ENCODE peak calls at places on chromosomes 1 and 21, in seven cellular contexts. One of them, this sample, is unnamed.

GRCh38 chr1:14522331-14523241 is 75.9 kb upstream of the KAZN start:
- DNase-seq in MCF 10A: peak; percentile 79
- DNase-seq in PC-3: peak; percentile 86
- DNase-seq in fibroblast of pulmonary artery: peak; percentile 89
- DNase-seq in uterus: peak; percentile 69
- DNase-seq in CD8-positive, alpha-beta T cell: no peak
- DNase-seq in glutamatergic neuron: no peak
- DNase-seq in this sample: peak; percentile 95

GRCh38 chr21:45335761-45336534 is 48.3 kb upstream of the POFUT2 start:
- DNase-seq in glutamatergic neuron: no peak
- DNase-seq in fibroblast of pulmonary artery: no peak
- DNase-seq in CD8-positive, alpha-beta T cell: no peak
- DNase-seq in uterus: no peak
- DNase-seq in PC-3: no peak
- DNase-seq in MCF 10A: no peak
- DNase-seq in this sample: no peak

GRCh38 chr1:54767526-54767925 is 3.2 kb upstream of the PARS2 start:
- DNase-seq in glutamatergic neuron: no peak
- DNase-seq in uterus: no peak
- DNase-seq in CD8-positive, alpha-beta T cell: no peak
- DNase-seq in MCF 10A: no peak
- DNase-seq in fibroblast of pulmonary artery: no peak
- DNase-seq in PC-3: no peak
- DNase-seq in this sample: no peak

GRCh38 chr1:45775794-45776193 is 25.3 kb upstream of the IPP start:
- DNase-seq in fibroblast of pulmonary artery: no peak
- DNase-seq in PC-3: no peak
- DNase-seq in CD8-positive, alpha-beta T cell: no peak
- DNase-seq in glutamatergic neuron: no peak
- DNase-seq in uterus: no peak
- DNase-seq in MCF 10A: no peak
- DNase-seq in this sample: no peak

GRCh38 chr1:8427986-8428385 is 110.1 kb downstream of the SLC45A1 start:
- DNase-seq in MCF 10A: no peak
- DNase-seq in fibroblast of pulmonary artery: no peak
- DNase-seq in glutamatergic neuron: no peak
- DNase-seq in uterus: no peak
- DNase-seq in CD8-positive, alpha-beta T cell: no peak
- DNase-seq in PC-3: no peak
- DNase-seq in this sample: no peak

GRCh38 chr1:47997289-47998200 is at the start of gene TRABD2B:
- DNase-seq in glutamatergic neuron: peak; percentile 88
- DNase-seq in MCF 10A: peak; percentile 74
- DNase-seq in CD8-positive, alpha-beta T cell: peak; percentile 39
- DNase-seq in fibroblast of pulmonary artery: peak; percentile 69
- DNase-seq in PC-3: peak; percentile 84
- DNase-seq in uterus: peak; percentile 81
- DNase-seq in this sample: peak; percentile 79

GRCh38 chr1:24285231-24285630 is 33.9 kb upstream of the GRHL3 start:
- DNase-seq in CD8-positive, alpha-beta T cell: no peak
- DNase-seq in PC-3: no peak
- DNase-seq in fibroblast of pulmonary artery: no peak
- DNase-seq in uterus: no peak
- DNase-seq in MCF 10A: peak; percentile 68
- DNase-seq in glutamatergic neuron: no peak
- DNase-seq in this sample: no peak

GRCh38 chr1:204989266-204990058 is 53.5 kb upstream of the CNTN2 start:
- DNase-seq in CD8-positive, alpha-beta T cell: peak; percentile 10
- DNase-seq in fibroblast of pulmonary artery: peak; percentile 76
- DNase-seq in MCF 10A: peak; percentile 91
- DNase-seq in glutamatergic neuron: peak; percentile 87
- DNase-seq in PC-3: peak; percentile 94
- DNase-seq in uterus: peak; percentile 71
- DNase-seq in this sample: peak; percentile 78

GRCh38 chr1:13723810-13724209 is 23.8 kb downstream of the PRDM2 start:
- DNase-seq in PC-3: no peak
- DNase-seq in MCF 10A: peak; percentile 88
- DNase-seq in CD8-positive, alpha-beta T cell: no peak
- DNase-seq in glutamatergic neuron: no peak
- DNase-seq in uterus: no peak
- DNase-seq in fibroblast of pulmonary artery: peak; percentile 75
- DNase-seq in this sample: peak; percentile 62

GRCh38 chr1:181149326-181150000 is 61.0 kb downstream of the IER5 start:
- DNase-seq in uterus: no peak
- DNase-seq in CD8-positive, alpha-beta T cell: peak; percentile 59
- DNase-seq in MCF 10A: no peak
- DNase-seq in fibroblast of pulmonary artery: no peak
- DNase-seq in glutamatergic neuron: no peak
- DNase-seq in PC-3: no peak
- DNase-seq in this sample: no peak

GRCh38 chr21:44883250-44883649 is 9.8 kb upstream of the PTTG1IP start:
- DNase-seq in CD8-positive, alpha-beta T cell: no peak
- DNase-seq in MCF 10A: no peak
- DNase-seq in glutamatergic neuron: peak; percentile 6
- DNase-seq in PC-3: no peak
- DNase-seq in fibroblast of pulmonary artery: no peak
- DNase-seq in uterus: no peak
- DNase-seq in this sample: no peak

GRCh38 chr1:53616511-53616910 is 122.5 kb downstream of the GLIS1 start:
- DNase-seq in CD8-positive, alpha-beta T cell: no peak
- DNase-seq in PC-3: no peak
- DNase-seq in MCF 10A: no peak
- DNase-seq in fibroblast of pulmonary artery: no peak
- DNase-seq in uterus: no peak
- DNase-seq in glutamatergic neuron: no peak
- DNase-seq in this sample: no peak

GRCh38 chr1:9084883-9085282 is 15.4 kb upstream of the SLC2A5 start:
- DNase-seq in CD8-positive, alpha-beta T cell: no peak
- DNase-seq in uterus: no peak
- DNase-seq in glutamatergic neuron: no peak
- DNase-seq in MCF 10A: peak; percentile 50
- DNase-seq in fibroblast of pulmonary artery: no peak
- DNase-seq in PC-3: peak; percentile 18
- DNase-seq in this sample: peak; percentile 44

GRCh38 chr1:59880001-59880400 is 46.6 kb downstream of the CYP2J2 start:
- DNase-seq in PC-3: no peak
- DNase-seq in uterus: no peak
- DNase-seq in glutamatergic neuron: no peak
- DNase-seq in fibroblast of pulmonary artery: peak; percentile 71
- DNase-seq in MCF 10A: no peak
- DNase-seq in CD8-positive, alpha-beta T cell: no peak
- DNase-seq in this sample: peak; percentile 36

GRCh38 chr1:111516008-111516535 is 12.6 kb upstream of the ADORA3 start:
- DNase-seq in fibroblast of pulmonary artery: peak; percentile 89
- DNase-seq in uterus: peak; percentile 61
- DNase-seq in PC-3: no peak
- DNase-seq in MCF 10A: no peak
- DNase-seq in CD8-positive, alpha-beta T cell: no peak
- DNase-seq in glutamatergic neuron: no peak
- DNase-seq in this sample: peak; percentile 77

GRCh38 chr1:5563861-5564577 is 428.2 kb downstream of the NPHP4 start:
- DNase-seq in PC-3: no peak
- DNase-seq in glutamatergic neuron: no peak
- DNase-seq in CD8-positive, alpha-beta T cell: no peak
- DNase-seq in MCF 10A: no peak
- DNase-seq in fibroblast of pulmonary artery: no peak
- DNase-seq in uterus: no peak
- DNase-seq in this sample: no peak

GRCh38 chr1:59833991-59834390 is 19.2 kb downstream of the HOOK1 start:
- DNase-seq in glutamatergic neuron: no peak
- DNase-seq in uterus: no peak
- DNase-seq in CD8-positive, alpha-beta T cell: no peak
- DNase-seq in fibroblast of pulmonary artery: no peak
- DNase-seq in PC-3: no peak
- DNase-seq in MCF 10A: peak; percentile 71
- DNase-seq in this sample: no peak

GRCh38 chr1:61056674-61057439 is 25.5 kb upstream of the NFIA start:
- DNase-seq in CD8-positive, alpha-beta T cell: no peak
- DNase-seq in uterus: peak; percentile 60
- DNase-seq in fibroblast of pulmonary artery: peak; percentile 69
- DNase-seq in MCF 10A: peak; percentile 63
- DNase-seq in glutamatergic neuron: peak; percentile 40
- DNase-seq in PC-3: peak; percentile 65
- DNase-seq in this sample: peak; percentile 72

GRCh38 chr1:184143449-184143848 is 91.9 kb downstream of the TSEN15 start:
- DNase-seq in CD8-positive, alpha-beta T cell: no peak
- DNase-seq in MCF 10A: no peak
- DNase-seq in glutamatergic neuron: no peak
- DNase-seq in fibroblast of pulmonary artery: peak; percentile 43
- DNase-seq in PC-3: no peak
- DNase-seq in uterus: no peak
- DNase-seq in this sample: peak; percentile 48
- TF ChIP-seq CTCF in CD8-positive, alpha-beta T cell: no peak
- TF ChIP-seq CTCF in MCF 10A: no peak
- TF ChIP-seq CTCF in glutamatergic neuron: no peak
- TF ChIP-seq CTCF in fibroblast of pulmonary artery: no peak
- TF ChIP-seq CTCF in PC-3: peak; percentile 20
- TF ChIP-seq CTCF in uterus: no peak
- TF ChIP-seq CTCF in this sample: no peak

DNA sequence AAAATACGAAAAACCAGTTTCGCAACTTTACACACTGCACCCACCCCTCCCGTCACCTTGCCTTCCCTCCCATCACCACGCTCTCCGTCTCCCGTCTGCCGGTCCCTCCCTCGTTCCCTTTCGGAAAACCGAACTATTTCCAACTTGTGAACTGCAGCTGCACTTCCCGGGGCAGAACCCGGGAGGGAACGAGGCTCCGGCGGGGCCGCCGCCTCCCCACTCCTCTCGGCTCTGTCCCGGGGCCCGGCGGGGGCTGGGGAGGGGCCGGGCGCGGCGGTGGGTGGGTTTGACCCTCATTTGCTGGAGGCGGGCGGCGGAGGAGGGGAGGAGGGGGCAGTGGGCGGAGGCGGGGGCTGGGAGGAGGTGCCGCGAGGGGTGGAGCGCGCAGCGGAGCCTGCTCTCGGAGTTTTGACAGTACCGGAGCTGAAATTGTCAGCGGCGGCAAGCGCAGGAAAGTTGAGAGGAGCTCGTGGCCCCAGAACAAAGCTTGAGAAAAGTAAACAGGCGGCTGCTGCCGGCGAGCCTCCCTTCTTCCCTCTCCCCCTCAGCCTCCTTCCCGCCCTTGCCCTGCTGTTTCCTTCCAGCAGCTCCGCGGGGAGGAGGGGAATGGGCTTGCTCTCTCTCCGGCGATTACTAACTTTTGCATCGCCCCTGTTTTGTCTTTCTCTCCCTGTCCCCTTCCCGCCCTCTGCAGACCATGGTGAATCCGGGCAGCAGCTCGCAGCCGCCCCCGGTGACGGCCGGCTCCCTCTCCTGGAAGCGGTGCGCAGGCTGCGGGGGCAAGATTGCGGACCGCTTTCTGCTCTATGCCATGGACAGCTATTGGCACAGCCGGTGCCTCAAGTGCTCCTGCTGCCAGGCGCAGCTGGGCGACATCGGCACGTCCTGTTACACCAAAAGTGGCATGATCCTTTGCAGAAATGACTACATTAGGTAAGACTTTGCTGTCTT is 2.9 kb downstream of the LMO4 start:
- DNase-seq in uterus: peak; percentile 79
- DNase-seq in PC-3: peak; percentile 92
- DNase-seq in glutamatergic neuron: peak; percentile 70
- DNase-seq in MCF 10A: peak; percentile 79
- DNase-seq in fibroblast of pulmonary artery: peak; percentile 69
- DNase-seq in CD8-positive, alpha-beta T cell: peak; percentile 72
- DNase-seq in this sample: peak; percentile 65
- TF ChIP-seq CTCF in uterus: no peak
- TF ChIP-seq CTCF in PC-3: peak; percentile 36
- TF ChIP-seq CTCF in glutamatergic neuron: no peak
- TF ChIP-seq CTCF in MCF 10A: no peak
- TF ChIP-seq CTCF in fibroblast of pulmonary artery: peak; percentile 21
- TF ChIP-seq CTCF in CD8-positive, alpha-beta T cell: no peak
- TF ChIP-seq CTCF in this sample: peak; percentile 42

GRCh38 chr1:81470250-81470649 is 330.5 kb upstream of the ADGRL2 start:
- DNase-seq in glutamatergic neuron: no peak
- DNase-seq in CD8-positive, alpha-beta T cell: no peak
- DNase-seq in PC-3: no peak
- DNase-seq in uterus: no peak
- DNase-seq in fibroblast of pulmonary artery: no peak
- DNase-seq in MCF 10A: no peak
- DNase-seq in this sample: no peak

GRCh38 chr1:81472387-81472786 is 328.3 kb upstream of the ADGRL2 start:
- DNase-seq in PC-3: no peak
- DNase-seq in fibroblast of pulmonary artery: no peak
- DNase-seq in glutamatergic neuron: no peak
- DNase-seq in MCF 10A: no peak
- DNase-seq in CD8-positive, alpha-beta T cell: no peak
- DNase-seq in uterus: no peak
- DNase-seq in this sample: no peak

GRCh38 chr1:81466970-81467369 is 333.8 kb upstream of the ADGRL2 start:
- DNase-seq in uterus: no peak
- DNase-seq in MCF 10A: no peak
- DNase-seq in CD8-positive, alpha-beta T cell: no peak
- DNase-seq in fibroblast of pulmonary artery: no peak
- DNase-seq in glutamatergic neuron: no peak
- DNase-seq in PC-3: no peak
- DNase-seq in this sample: no peak

GRCh38 chr1:81467433-81467832 is 333.3 kb upstream of the ADGRL2 start:
- DNase-seq in glutamatergic neuron: no peak
- DNase-seq in fibroblast of pulmonary artery: no peak
- DNase-seq in uterus: no peak
- DNase-seq in CD8-positive, alpha-beta T cell: no peak
- DNase-seq in MCF 10A: no peak
- DNase-seq in PC-3: no peak
- DNase-seq in this sample: no peak

DNA sequence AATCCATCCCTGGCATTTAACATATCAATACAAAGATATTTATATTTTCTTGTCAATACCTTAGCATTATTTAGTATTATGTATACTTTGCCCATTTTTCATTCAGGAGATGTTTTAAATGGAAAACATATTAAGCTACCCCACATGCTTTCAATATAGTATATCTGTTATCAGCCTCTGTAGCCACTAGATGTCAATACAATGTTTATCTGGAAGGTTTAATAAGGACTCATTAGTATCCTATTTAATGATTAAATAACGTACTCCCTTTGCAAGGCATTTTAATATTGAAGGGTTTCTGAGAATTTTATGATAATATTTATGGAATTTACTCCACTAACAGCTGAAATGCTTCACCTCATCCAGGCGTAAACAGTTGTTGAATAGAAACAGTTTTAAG is 329.5 kb upstream of the ADGRL2 start:
- DNase-seq in uterus: no peak
- DNase-seq in CD8-positive, alpha-beta T cell: no peak
- DNase-seq in MCF 10A: no peak
- DNase-seq in PC-3: no peak
- DNase-seq in fibroblast of pulmonary artery: no peak
- DNase-seq in glutamatergic neuron: no peak
- DNase-seq in this sample: no peak
- TF ChIP-seq CTCF in uterus: no peak
- TF ChIP-seq CTCF in CD8-positive, alpha-beta T cell: no peak
- TF ChIP-seq CTCF in MCF 10A: no peak
- TF ChIP-seq CTCF in PC-3: peak; percentile 34
- TF ChIP-seq CTCF in fibroblast of pulmonary artery: no peak
- TF ChIP-seq CTCF in glutamatergic neuron: no peak
- TF ChIP-seq CTCF in this sample: no peak

DNA sequence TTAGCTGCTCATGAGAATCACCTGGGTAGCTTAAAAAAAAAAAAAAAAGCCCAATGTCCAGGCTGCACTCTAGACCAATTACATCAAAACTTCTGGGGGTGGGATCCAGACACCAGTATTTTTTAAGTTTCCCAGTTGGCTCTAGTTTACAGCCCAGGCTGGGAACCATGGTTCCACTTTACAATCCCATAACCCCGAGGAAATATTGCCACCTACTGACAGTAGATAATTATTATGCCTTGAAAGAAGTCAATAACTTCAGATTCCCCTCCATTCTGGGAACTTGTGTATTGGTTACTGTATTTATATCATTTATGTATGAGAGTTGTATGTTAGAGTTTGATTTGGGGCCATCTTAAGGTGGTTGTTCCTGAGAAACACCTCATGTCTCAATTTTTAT is 100.2 kb downstream of the SPATA46 start:
- DNase-seq in MCF 10A: peak; percentile 66
- DNase-seq in PC-3: peak; percentile 84
- DNase-seq in uterus: no peak
- DNase-seq in glutamatergic neuron: no peak
- DNase-seq in fibroblast of pulmonary artery: peak; percentile 60
- DNase-seq in CD8-positive, alpha-beta T cell: no peak
- DNase-seq in this sample: peak; percentile 62
- TF ChIP-seq CTCF in MCF 10A: peak; percentile 64
- TF ChIP-seq CTCF in PC-3: peak; percentile 91
- TF ChIP-seq CTCF in uterus: peak; percentile 21
- TF ChIP-seq CTCF in glutamatergic neuron: peak; percentile 19
- TF ChIP-seq CTCF in fibroblast of pulmonary artery: peak; percentile 40
- TF ChIP-seq CTCF in CD8-positive, alpha-beta T cell: no peak
- TF ChIP-seq CTCF in this sample: peak; percentile 18

This sample was measured in cardiac fibroblast.